ENCODE peak calls at places on chromosome 1, in nine cellular contexts. M is H1, F is lung, Y is adrenal gland, S is right atrium auricular region, N is neural progenitor cell, H is IMR-90, Z is psoas muscle, C is fibroblast of lung. P is an unnamed sample. For H3K36me3, the result is how much of the 10 kb centered on the place peaks cover.

GRCh38 chr1:73910466-73910865 is 287.5 kb downstream of the LRRIQ3 start:
- DNase-seq in M (no peak), F (no peak), Y (no peak), S (no peak), N (no peak), H (no peak), Z (no peak), C (no peak), P (no peak)

GRCh38 chr1:44855742-44856141 is 12.7 kb upstream of the PTCH2 start:
- DNase-seq in M (no peak), F (no peak), Y (no peak), S (no peak), N (no peak), H (no peak), Z (no peak), C (no peak), P (no peak)

GRCh38 chr1:230507671-230508407 is 81.7 kb upstream of the PGBD5 start:
- DNase-seq in M (no peak), F (peak), Y (no peak), S (no peak), N (no peak), H (no peak), Z (no peak), C (peak), P (no peak)

GRCh38 chr1:145956776-145957442 is 908 bp downstream of the LIX1L start:
- DNase-seq in M (no peak), F (no peak), Y (peak), S (no peak), N (no peak), H (peak), Z (peak), C (peak), P (peak)

GRCh38 chr1:43541721-43542401 is 11.2 kb downstream of the PTPRF start:
- DNase-seq in M (no peak), F (peak), Y (peak), S (peak), N (no peak), H (no peak), Z (peak), C (peak), P (peak)

GRCh38 chr1:8651236-8651890 is 166.1 kb downstream of the RERE start:
- DNase-seq in M (no peak), F (no peak), Y (no peak), S (no peak), N (no peak), H (no peak), Z (no peak), C (no peak), P (no peak)

GRCh38 chr1:47334765-47335435 is 1.3 kb downstream of the CMPK1 start:
- DNase-seq in M (no peak), F (no peak), Y (no peak), S (no peak), N (no peak), H (peak), Z (no peak), C (peak), P (no peak)

GRCh38 chr1:221363074-221363473 is 378.8 kb downstream of the DUSP10 start:
- DNase-seq in M (no peak), F (no peak), Y (no peak), S (no peak), N (no peak), H (no peak), Z (no peak), C (no peak), P (no peak)

GRCh38 chr1:63068626-63069025 is 253.7 kb upstream of the FOXD3 start:
- DNase-seq in M (no peak), F (no peak), Y (no peak), S (no peak), N (no peak), H (no peak), Z (no peak), C (no peak), P (no peak)

GRCh38 chr1:41835488-41835887 is 83.2 kb downstream of the HIVEP3 start:
- DNase-seq in M (no peak), F (no peak), Y (no peak), S (no peak), N (no peak), H (peak), Z (no peak), C (no peak), P (no peak)

GRCh38 chr1:29708381-29708780 is 472.1 kb downstream of the PTPRU start:
- DNase-seq in M (no peak), F (no peak), Y (no peak), S (no peak), N (no peak), H (peak), Z (peak), C (no peak), P (no peak)

GRCh38 chr1:21834666-21835065 is 22.6 kb downstream of the LDLRAD2 start:
- DNase-seq in M (no peak), F (no peak), Y (no peak), S (no peak), N (no peak), H (no peak), Z (no peak), C (no peak), P (no peak)

GRCh38 chr1:41483960-41484844 is at the start of gene EDN2:
- DNase-seq in M (no peak), F (peak), Y (peak), S (no peak), N (peak), H (no peak), Z (peak), C (no peak), P (peak)

GRCh38 chr1:181986907-181987305 is 74.6 kb downstream of the ZNF648 start:
- DNase-seq in M (no peak), F (no peak), Y (no peak), S (no peak), N (no peak), H (no peak), Z (no peak), C (no peak), P (no peak)

GRCh38 chr1:168706376-168706995 is 22.5 kb downstream of the DPT start:
- DNase-seq in M (no peak), F (no peak), Y (no peak), S (no peak), N (no peak), H (no peak), Z (no peak), C (no peak), P (no peak)

GRCh38 chr1:92958203-92958970 is 2.9 kb downstream of the DIPK1A start:
- DNase-seq in M (no peak), F (no peak), Y (no peak), S (no peak), N (no peak), H (no peak), Z (no peak), C (no peak), P (no peak)

GRCh38 chr1:30782361-30783243 is 25.0 kb upstream of the LAPTM5 start:
- DNase-seq in M (no peak), F (peak), Y (peak), S (no peak), N (peak), H (peak), Z (peak), C (peak), P (peak)

GRCh38 chr1:203408485-203409229 is 57.7 kb upstream of the FMOD start:
- DNase-seq in M (no peak), F (peak), Y (peak), S (peak), N (no peak), H (peak), Z (peak), C (peak), P (peak)

GRCh38 chr1:3695326-3696217 is 43.3 kb downstream of the TP73 start:
- DNase-seq in M (no peak), F (peak), Y (peak), S (no peak), N (peak), H (peak), Z (peak), C (peak), P (no peak)

GRCh38 chr1:19204665-19205266 is 5.3 kb downstream of the UBR4 start:
- DNase-seq in M (no peak), F (no peak), Y (no peak), S (no peak), N (no peak), H (peak), Z (no peak), C (peak), P (no peak)

GRCh38 chr1:202207292-202207691 is 13.7 kb downstream of the LGR6 start:
- DNase-seq in M (no peak), F (no peak), Y (no peak), S (no peak), N (peak), H (peak), Z (no peak), C (peak), P (no peak)

GRCh38 chr1:45205000-45205909 is 1.1 kb downstream of the ZSWIM5 start:
- DNase-seq in M (no peak), F (no peak), Y (peak), S (no peak), N (peak), H (peak), Z (no peak), C (peak), P (peak)

GRCh38 chr1:91754348-91754747 is 131.6 kb downstream of the TGFBR3 start:
- DNase-seq in M (no peak), F (no peak), Y (no peak), S (no peak), N (no peak), H (peak), Z (no peak), C (peak), P (no peak)

GRCh38 chr1:82162526-82163420 is 362.0 kb downstream of the ADGRL2 start:
- DNase-seq in M (no peak), F (no peak), Y (no peak), S (no peak), N (no peak), H (no peak), Z (no peak), C (peak), P (no peak)

GRCh38 chr1:51946300-51946699 is 44.2 kb downstream of the RAB3B start:
- DNase-seq in M (no peak), F (no peak), Y (no peak), S (no peak), N (no peak), H (peak), Z (no peak), C (peak), P (no peak)

GRCh38 chr1:6280761-6281451 is 20.0 kb upstream of the GPR153 start:
- DNase-seq in M (no peak), F (peak), Y (peak), S (no peak), N (peak), H (no peak), Z (peak), C (peak), P (no peak)

GRCh38 chr1:152654110-152654509 is 9.1 kb upstream of the LCE2D start:
- DNase-seq in M (no peak), F (peak), Y (peak), S (no peak), N (peak), H (peak), Z (no peak), C (peak), P (no peak)

GRCh38 chr1:239011382-239011781 is 375.0 kb upstream of the CHRM3 start:
- DNase-seq in M (no peak), F (no peak), Y (no peak), S (no peak), N (no peak), H (no peak), Z (no peak), C (no peak), P (no peak)

GRCh38 chr1:24704411-24705259 is 40.6 kb upstream of the CLIC4 start:
- DNase-seq in M (no peak), F (no peak), Y (no peak), S (no peak), N (peak), H (peak), Z (no peak), C (peak), P (no peak)

GRCh38 chr1:197923013-197923412 is 5.8 kb downstream of the LHX9 start:
- DNase-seq in M (no peak), F (no peak), Y (no peak), S (no peak), N (peak), H (no peak), Z (no peak), C (no peak), P (no peak)

GRCh38 chr1:93749894-93750301 is 68.3 kb upstream of the BCAR3 start:
- DNase-seq in M (peak), F (peak), Y (no peak), S (no peak), N (peak), H (no peak), Z (no peak), C (no peak), P (no peak)

GRCh38 chr1:161216945-161217712 is 2.0 kb downstream of the FCER1G start:
- DNase-seq in M (no peak), F (no peak), Y (no peak), S (peak), N (no peak), H (peak), Z (no peak), C (peak), P (no peak)

GRCh38 chr1:161218301-161219077 is 3.4 kb downstream of the FCER1G start:
- DNase-seq in M (no peak), F (no peak), Y (no peak), S (no peak), N (no peak), H (no peak), Z (no peak), C (no peak), P (no peak)

GRCh38 chr1:161215079-161215478 is at the start of gene FCER1G:
- DNase-seq in M (no peak), F (peak), Y (peak), S (peak), N (no peak), H (no peak), Z (peak), C (no peak), P (no peak)

GRCh38 chr1:161217831-161218230 is 2.7 kb downstream of the FCER1G start:
- DNase-seq in M (no peak), F (no peak), Y (no peak), S (no peak), N (no peak), H (no peak), Z (no peak), C (no peak), P (no peak)

DNA sequence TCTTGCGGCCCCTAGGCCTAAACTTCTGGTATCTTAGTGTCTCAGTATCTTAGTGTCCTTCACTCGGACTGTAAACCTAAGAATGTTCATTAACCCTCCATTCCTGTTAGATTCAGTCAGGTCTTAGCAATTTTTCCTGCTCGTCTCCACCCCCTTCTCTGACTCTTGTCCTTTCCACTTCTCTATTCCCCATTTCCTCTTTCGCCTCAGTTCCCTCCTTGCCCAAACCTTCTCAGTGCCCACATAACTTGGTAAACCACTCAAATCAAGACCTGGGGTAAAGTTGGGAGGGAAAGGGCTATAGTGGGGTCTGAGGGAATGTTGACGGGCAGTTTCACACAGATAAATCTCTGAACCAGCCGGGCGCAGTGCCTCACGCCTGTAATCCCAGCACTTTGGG is 721 bp upstream of the FCER1G start:
- DNase-seq in M (no peak), F (no peak), Y (no peak), S (no peak), N (no peak), H (no peak), Z (no peak), C (no peak), P (no peak)
- H3K36me3 ChIP-seq in M (under half), F (under half), Y (half or more), S (half or more), N (under half), H (under half), Z (under half), C (under half), P (under half)

GRCh38 chr1:208045410-208046252 is 134.7 kb upstream of the CD34 start:
- DNase-seq in M (no peak), F (no peak), Y (no peak), S (no peak), N (no peak), H (no peak), Z (no peak), C (no peak), P (no peak)
- H3K36me3 ChIP-seq in M (under half), F (under half), Y (under half), S (under half), N (under half), H (under half), Z (under half), C (under half), P (under half)

GRCh38 chr1:36164399-36164798 is 8.4 kb downstream of the MAP7D1 start:
- DNase-seq in M (no peak), F (no peak), Y (no peak), S (no peak), N (no peak), H (no peak), Z (no peak), C (no peak), P (no peak)

GRCh38 chr1:36165145-36165544 is 9.2 kb downstream of the MAP7D1 start:
- DNase-seq in M (no peak), F (no peak), Y (no peak), S (no peak), N (no peak), H (no peak), Z (no peak), C (no peak), P (no peak)

GRCh38 chr1:36166136-36166535 is 10.2 kb downstream of the MAP7D1 start:
- DNase-seq in M (no peak), F (no peak), Y (no peak), S (no peak), N (no peak), H (no peak), Z (no peak), C (no peak), P (no peak)

GRCh38 chr1:36168538-36168937 is 12.6 kb downstream of the MAP7D1 start:
- DNase-seq in M (no peak), F (no peak), Y (no peak), S (no peak), N (no peak), H (no peak), Z (no peak), C (no peak), P (no peak)

GRCh38 chr1:36166938-36167910 is 11.3 kb downstream of the MAP7D1 start:
- DNase-seq in M (no peak), F (no peak), Y (no peak), S (no peak), N (no peak), H (peak), Z (peak), C (peak), P (no peak)
- H3K36me3 ChIP-seq in M (under half), F (under half), Y (under half), S (under half), N (under half), H (under half), Z (under half), C (under half), P (under half)

DNA sequence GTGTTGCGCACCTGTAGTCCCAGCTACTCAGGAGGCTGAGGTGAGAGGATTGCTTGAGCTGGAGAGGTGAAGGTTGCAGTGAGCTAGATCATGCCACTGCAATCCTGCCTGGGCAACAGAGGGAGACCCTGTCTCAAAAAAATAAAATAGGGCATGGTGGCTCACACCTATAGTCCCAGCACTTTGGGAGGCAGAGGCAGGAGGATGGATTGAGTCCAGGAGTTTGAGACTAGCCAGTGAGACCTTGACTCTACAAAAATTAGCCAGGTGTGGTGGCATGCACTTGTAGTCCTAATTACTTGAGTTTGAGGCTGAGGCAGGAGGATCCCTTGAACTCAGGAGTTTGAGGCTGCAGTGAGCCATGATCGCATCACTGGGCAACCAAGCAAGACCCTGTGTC is 9.7 kb downstream of the RPL11 start:
- DNase-seq in M (no peak), F (no peak), Y (no peak), S (no peak), N (no peak), H (no peak), Z (no peak), C (no peak), P (no peak)
- H3K36me3 ChIP-seq in M (half or more), F (under half), Y (half or more), S (half or more), N (under half), H (half or more), Z (under half), C (under half), P (under half)

GRCh38 chr1:183582021-183582746 is 8.1 kb downstream of the NCF2 start:
- DNase-seq in M (no peak), F (no peak), Y (no peak), S (no peak), N (no peak), H (no peak), Z (no peak), C (no peak), P (no peak)

GRCh38 chr1:183578846-183579245 is 11.4 kb downstream of the NCF2 start:
- DNase-seq in M (no peak), F (no peak), Y (no peak), S (no peak), N (no peak), H (no peak), Z (no peak), C (no peak), P (no peak)

GRCh38 chr1:183577897-183578470 is 12.3 kb downstream of the NCF2 start:
- DNase-seq in M (no peak), F (no peak), Y (no peak), S (no peak), N (no peak), H (no peak), Z (no peak), C (no peak), P (no peak)

GRCh38 chr1:183583466-183583865 is 6.8 kb downstream of the NCF2 start:
- DNase-seq in M (no peak), F (no peak), Y (peak), S (no peak), N (no peak), H (peak), Z (no peak), C (peak), P (no peak)

GRCh38 chr1:183580281-183580682 is 10.0 kb downstream of the NCF2 start:
- DNase-seq in M (peak), F (no peak), Y (peak), S (no peak), N (peak), H (no peak), Z (no peak), C (no peak), P (peak)
- H3K36me3 ChIP-seq in M (under half), F (under half), Y (under half), S (under half), N (under half), H (under half), Z (under half), C (under half), P (under half)